ENCODE peak calls at places on chromosomes 2 and 18, in four cellular contexts. S, R, T and X are unnamed samples.

GRCh38 chr2:46179037-46179621 is 118.1 kb upstream of the EPAS1 start:
- DNase-seq in S (no peak), R (peak), T (peak), X (peak)

GRCh38 chr2:15178946-15179345 is 382.2 kb downstream of the NBAS start:
- DNase-seq in S (no peak), R (no peak), T (no peak), X (no peak)

GRCh38 chr2:216464104-216464720 is 34.4 kb upstream of the RPL37A start:
- DNase-seq in S (no peak), R (no peak), T (no peak), X (no peak)

GRCh38 chr2:111028720-111029119 is 92.0 kb upstream of the BCL2L11 start:
- DNase-seq in S (no peak), R (no peak), T (no peak), X (no peak)

GRCh38 chr2:43368483-43369385 is 142.3 kb upstream of the ZFP36L2 start:
- DNase-seq in S (no peak), R (no peak), T (no peak), X (no peak)

GRCh38 chr2:15363142-15363541 is 198.0 kb downstream of the NBAS start:
- DNase-seq in S (no peak), R (no peak), T (peak), X (peak)

GRCh38 chr2:86632672-86633071 is 9.0 kb upstream of the RNF103 start:
- DNase-seq in S (no peak), R (no peak), T (no peak), X (no peak)

GRCh38 chr2:60858897-60859311 is 22.5 kb upstream of the REL start:
- DNase-seq in S (no peak), R (no peak), T (no peak), X (no peak)

GRCh38 chr2:64019083-64019974 is at the start of gene VPS54:
- DNase-seq in S (peak), R (peak), T (peak), X (peak)

GRCh38 chr2:1884933-1885580 is 140.7 kb upstream of the PXDN start:
- DNase-seq in S (no peak), R (no peak), T (peak), X (no peak)

GRCh38 chr2:236863729-236864126 is 222.0 kb upstream of the COPS8 start:
- DNase-seq in S (no peak), R (no peak), T (no peak), X (no peak)

GRCh38 chr2:98912957-98913915 is 22.8 kb downstream of the CRACDL start:
- DNase-seq in S (peak), R (peak), T (peak), X (no peak)

GRCh38 chr2:10900216-10901109 is 11.3 kb upstream of the KCNF1 start:
- DNase-seq in S (no peak), R (peak), T (peak), X (peak)

GRCh38 chr2:169892951-169893350 is 65.7 kb downstream of the UBR3 start:
- DNase-seq in S (no peak), R (no peak), T (no peak), X (no peak)

GRCh38 chr2:26756337-26756736 is 7.7 kb upstream of the SLC35F6 start:
- DNase-seq in S (no peak), R (no peak), T (no peak), X (no peak)

GRCh38 chr2:181176540-181176939 is 196.1 kb downstream of the UBE2E3 start:
- DNase-seq in S (no peak), R (no peak), T (no peak), X (no peak)

GRCh38 chr2:190922411-190922810 is 41.8 kb downstream of the GLS start:
- DNase-seq in S (no peak), R (no peak), T (no peak), X (no peak)

GRCh38 chr18:3526421-3527354 is 76.7 kb downstream of the TGIF1 start:
- DNase-seq in S (no peak), R (peak), T (peak), X (peak)

GRCh38 chr2:224027070-224027469 is 12.0 kb downstream of the SERPINE2 start:
- DNase-seq in S (no peak), R (no peak), T (no peak), X (no peak)

GRCh38 chr18:26471826-26472225 is 76.5 kb downstream of the KCTD1 start:
- DNase-seq in S (no peak), R (no peak), T (no peak), X (no peak)

GRCh38 chr2:170375192-170375591 is 197.2 kb downstream of the MYO3B start:
- DNase-seq in S (no peak), R (no peak), T (no peak), X (no peak)

GRCh38 chr18:9683418-9684396 is 24.4 kb upstream of the RAB31 start:
- DNase-seq in S (no peak), R (peak), T (peak), X (peak)

GRCh38 chr2:170255971-170256370 is 78.0 kb downstream of the MYO3B start:
- DNase-seq in S (no peak), R (no peak), T (peak), X (peak)

GRCh38 chr18:63773616-63774015 is 1.6 kb upstream of the SERPINB7 start:
- DNase-seq in S (no peak), R (no peak), T (no peak), X (no peak)

GRCh38 chr2:75241696-75242095 is 42.4 kb upstream of the TACR1 start:
- DNase-seq in S (no peak), R (no peak), T (peak), X (peak)

GRCh38 chr18:9719421-9719981 is 11.4 kb downstream of the RAB31 start:
- DNase-seq in S (peak), R (no peak), T (peak), X (peak)

GRCh38 chr2:6926071-6926732 is 9.0 kb downstream of the RNF144A start:
- DNase-seq in S (peak), R (no peak), T (no peak), X (no peak)

GRCh38 chr2:138244400-138245001 is 257.1 kb upstream of the SPOPL start:
- DNase-seq in S (no peak), R (no peak), T (peak), X (peak)

GRCh38 chr2:48844418-48845155 is 89.1 kb upstream of the LHCGR start:
- DNase-seq in S (no peak), R (no peak), T (peak), X (peak)

GRCh38 chr2:117996525-117996924 is 17.3 kb downstream of the CCDC93 start:
- DNase-seq in S (no peak), R (no peak), T (no peak), X (no peak)

GRCh38 chr2:213251618-213252017 is 32.6 kb upstream of the SPAG16 start:
- DNase-seq in S (no peak), R (peak), T (peak), X (peak)

GRCh38 chr18:808086-808485 is 4.0 kb downstream of the YES1 start:
- DNase-seq in S (no peak), R (peak), T (no peak), X (no peak)

GRCh38 chr2:14761118-14761517 is 128.6 kb downstream of the LRATD1 start:
- DNase-seq in S (no peak), R (no peak), T (no peak), X (no peak)

GRCh38 chr2:233353769-233354499 is at the start of gene DGKD:
- DNase-seq in S (no peak), R (peak), T (peak), X (peak)

GRCh38 chr2:199379251-199379650 is 78.5 kb downstream of the SATB2 start:
- DNase-seq in S (no peak), R (peak), T (peak), X (peak)

GRCh38 chr2:56348382-56348781 is 164.6 kb downstream of the CCDC85A start:
- DNase-seq in S (no peak), R (no peak), T (no peak), X (no peak)

GRCh38 chr2:223121317-223121716 is 69.3 kb downstream of the KCNE4 start:
- DNase-seq in S (no peak), R (no peak), T (no peak), X (no peak)

GRCh38 chr2:62423883-62424458 is 82.0 kb downstream of the TMEM17 start:
- DNase-seq in S (no peak), R (no peak), T (no peak), X (no peak)

GRCh38 chr2:103459302-103459701 is 697.5 kb downstream of the TMEM182 start:
- DNase-seq in S (no peak), R (no peak), T (no peak), X (no peak)